ENCODE peak calls at places on chromosomes 5 and 9, in five cellular contexts. X is AG09319, E is globus pallidus, U is transverse colon, H is dorsolateral prefrontal cortex. Z is an unnamed sample.

GRCh38 chr9:120857481-120857880 is 14.8 kb upstream of the PSMD5 start:
- DNase-seq in U (no peak), H (no peak), E (no peak), X (no peak), Z (no peak)

GRCh38 chr5:178211095-178212048 is 7.0 kb downstream of the HNRNPAB start:
- DNase-seq in E (no peak), U (no peak), X (no peak), H (no peak), Z (no peak)

GRCh38 chr5:79621056-79621455 is 8.8 kb downstream of the TENT2 start:
- DNase-seq in E (no peak), U (no peak), H (no peak), X (no peak), Z (peak; percentile 65)

GRCh38 chr5:113846941-113847340 is 333.4 kb downstream of the YTHDC2 start:
- DNase-seq in H (no peak), U (no peak), E (no peak), X (no peak), Z (no peak)

GRCh38 chr9:105043370-105043936 is 115.5 kb upstream of the ABCA1 start:
- DNase-seq in E (no peak), X (no peak), H (no peak), U (no peak), Z (no peak)

GRCh38 chr5:151617841-151618710 is 26.9 kb upstream of the FAT2 start:
- DNase-seq in U (no peak), E (no peak), X (no peak), H (no peak), Z (no peak)

GRCh38 chr9:5122116-5122515 is 63.3 kb downstream of the INSL6 start:
- DNase-seq in H (no peak), X (no peak), E (no peak), U (no peak), Z (no peak)

GRCh38 chr5:36728697-36729543 is 122.5 kb downstream of the SLC1A3 start:
- DNase-seq in E (peak; percentile 67), U (no peak), H (no peak), X (no peak), Z (peak; percentile 81)

GRCh38 chr5:109546461-109546860 is 136.7 kb upstream of the PJA2 start:
- DNase-seq in U (no peak), E (no peak), X (no peak), H (no peak), Z (no peak)

GRCh38 chr9:15268317-15268716 is 38.7 kb downstream of the TTC39B start:
- DNase-seq in X (no peak), E (no peak), U (no peak), H (no peak), Z (no peak)

GRCh38 chr9:123929870-123930831 is at the start of gene DENND1A:
- DNase-seq in E (peak; percentile 85), X (peak; percentile 72), H (peak; percentile 69), U (peak; percentile 94), Z (peak; percentile 97)

GRCh38 chr9:77271023-77271690 is 93.8 kb downstream of the VPS13A start:
- DNase-seq in X (no peak), E (no peak), U (no peak), H (no peak), Z (no peak)

GRCh38 chr5:90628492-90628891 is 69.9 kb downstream of the ADGRV1 start:
- DNase-seq in E (no peak), X (no peak), H (no peak), U (no peak), Z (no peak)

GRCh38 chr5:150621301-150621700 is 19.2 kb upstream of the SYNPO start:
- DNase-seq in E (no peak), X (no peak), H (no peak), U (no peak), Z (no peak)

GRCh38 chr9:35954942-35955546 is 2.9 kb downstream of the OR2S2 start:
- DNase-seq in U (peak; percentile 68), X (peak; percentile 64), E (peak; percentile 63), H (peak; percentile 46), Z (peak; percentile 88)

GRCh38 chr5:172283862-172284274 is 304 bp upstream of the UBTD2 start:
- DNase-seq in H (peak; percentile 61), E (peak; percentile 86), X (no peak), U (peak; percentile 87), Z (peak; percentile 93)

GRCh38 chr5:1331861-1332405 is 13.0 kb downstream of the CLPTM1L start:
- DNase-seq in H (no peak), E (no peak), U (no peak), X (no peak), Z (no peak)

GRCh38 chr9:105837261-105837660 is 142.9 kb downstream of the TMEM38B start:
- DNase-seq in U (no peak), H (no peak), X (no peak), E (no peak), Z (no peak)

GRCh38 chr5:134595458-134595838 is 37.2 kb downstream of the SAR1B start:
- DNase-seq in H (no peak), X (no peak), U (no peak), E (no peak), Z (no peak)

GRCh38 chr5:117118499-117118898 is 543.9 kb upstream of the SEMA6A start:
- DNase-seq in U (no peak), H (no peak), E (no peak), X (no peak), Z (no peak)

GRCh38 chr5:96687812-96688453 is 25.8 kb downstream of the CAST start:
- DNase-seq in X (no peak), U (no peak), E (no peak), H (no peak), Z (peak; percentile 35)

GRCh38 chr5:135387629-135387960 is 11.4 kb downstream of the MACROH2A1 start:
- DNase-seq in X (no peak), U (no peak), E (no peak), H (no peak), Z (peak; percentile 33)

GRCh38 chr5:103224118-103224893 is 34.3 kb upstream of the MACIR start:
- DNase-seq in H (no peak), E (peak; percentile 41), X (no peak), U (peak; percentile 20), Z (peak; percentile 48)

GRCh38 chr5:100576217-100576751 is 41.1 kb downstream of the FAM174A start:
- DNase-seq in U (no peak), H (no peak), X (no peak), E (no peak), Z (peak; percentile 12)

GRCh38 chr5:169116961-169117461 is 183.9 kb downstream of the SLIT3 start:
- DNase-seq in E (no peak), H (no peak), U (no peak), X (no peak), Z (no peak)

GRCh38 chr5:10825897-10826644 is 65.0 kb upstream of the DAP start:
- DNase-seq in X (no peak), E (no peak), U (no peak), H (no peak), Z (no peak)

GRCh38 chr5:99019812-99020697 is 91.2 kb upstream of the CHD1 start:
- DNase-seq in X (peak; percentile 10), E (no peak), U (no peak), H (no peak), Z (peak; percentile 81)

GRCh38 chr9:10875752-10876151 is 262.9 kb upstream of the PTPRD start:
- DNase-seq in X (no peak), E (no peak), U (no peak), H (no peak), Z (no peak)

Z was measured in foreskin fibroblast.